ENCODE peak calls at places on chromosomes 7 and 10, in ten cellular contexts. T is neural progenitor cell, Y is neuronal stem cell, F is fibroblast of lung, X is astrocyte, R is GM12878, D is IMR-90, Z is trophoblast cell, U is GM23248, I is PC-3. C is an unnamed sample.

GRCh38 chr7:127667017-127667670 is 15.2 kb downstream of the SND1 start:
- DNase-seq in T (no peak), I (peak; percentile 88), U (peak; percentile 87), X (peak; percentile 63), Z (no peak), Y (no peak), F (peak; percentile 70), R (no peak), D (peak; percentile 86), C (no peak)

GRCh38 chr7:3056713-3057388 is 13.2 kb upstream of the CARD11 start:
- DNase-seq in U (no peak), T (no peak), X (no peak), Y (no peak), Z (no peak), R (no peak), I (no peak), F (no peak), D (no peak), C (no peak)

GRCh38 chr10:17257466-17258321 is 29.7 kb downstream of the VIM start:
- DNase-seq in U (peak; percentile 87), X (peak; percentile 58), T (peak; percentile 81), F (peak; percentile 67), Z (peak; percentile 38), D (peak; percentile 78), I (peak; percentile 63), Y (peak; percentile 67), R (peak; percentile 16), C (peak; percentile 55)

GRCh38 chr7:93226310-93226709 is at the start of gene HEPACAM2:
- DNase-seq in I (no peak), Z (no peak), T (no peak), X (no peak), F (no peak), U (no peak), D (no peak), Y (no peak), R (no peak), C (no peak)

GRCh38 chr10:89668391-89669180 is 23.5 kb upstream of the PANK1 start:
- DNase-seq in T (no peak), R (no peak), F (no peak), D (no peak), U (no peak), Z (no peak), Y (no peak), I (peak; percentile 6), X (no peak), C (no peak)

GRCh38 chr10:122632031-122632430 is 67.6 kb downstream of the C10orf120 start:
- DNase-seq in I (no peak), Z (no peak), D (no peak), Y (no peak), T (no peak), F (no peak), R (no peak), U (no peak), X (no peak), C (peak; percentile 57)

GRCh38 chr7:44638611-44639557 is 32.5 kb downstream of the OGDH start:
- DNase-seq in F (peak; percentile 75), R (peak; percentile 80), Z (no peak), Y (no peak), X (peak; percentile 61), T (no peak), I (peak; percentile 82), D (peak; percentile 75), U (peak; percentile 81), C (peak; percentile 67)

GRCh38 chr10:8138471-8138870 is 84.0 kb downstream of the GATA3 start:
- DNase-seq in T (no peak), U (peak; percentile 20), Z (no peak), I (peak; percentile 68), D (peak; percentile 10), R (no peak), X (peak; percentile 80), F (peak; percentile 85), Y (no peak), C (no peak)

GRCh38 chr7:157955383-157955999 is 618.7 kb downstream of the DNAJB6 start:
- DNase-seq in U (no peak), T (peak; percentile 67), F (no peak), X (no peak), D (no peak), Y (no peak), Z (no peak), I (peak; percentile 12), R (no peak), C (no peak)

GRCh38 chr7:44220732-44221131 is 20.0 kb downstream of the YKT6 start:
- DNase-seq in Z (no peak), D (no peak), F (no peak), R (no peak), X (no peak), Y (no peak), I (no peak), U (no peak), T (no peak), C (peak; percentile 44)

GRCh38 chr7:142645777-142646176 is 103.5 kb upstream of the PRSS1 start:
- DNase-seq in Y (no peak), T (peak; percentile 23), R (no peak), I (no peak), X (no peak), D (no peak), F (no peak), Z (no peak), U (peak; percentile 10), C (peak; percentile 57)

GRCh38 chr7:72176875-72177274 is 235.3 kb downstream of the CALN1 start:
- DNase-seq in T (no peak), Z (no peak), Y (no peak), X (no peak), U (no peak), R (no peak), D (no peak), I (no peak), F (no peak), C (no peak)

GRCh38 chr10:86667421-86668181 is 710 bp upstream of the LDB3 start:
- DNase-seq in D (no peak), X (no peak), Y (no peak), F (no peak), R (no peak), T (no peak), U (no peak), I (no peak), Z (no peak), C (no peak)
- H3K4me2 ChIP-seq in D (peak overlapping the region; percentile 3), X (peak overlapping the region; percentile 75), Y (no peak overlapping the region), F (no peak overlapping the region), R (no peak overlapping the region), T (no peak overlapping the region), U (no peak overlapping the region), I (peak overlapping the region; percentile 71), Z (no peak overlapping the region), C (peak overlapping the region; percentile 63)

DNA sequence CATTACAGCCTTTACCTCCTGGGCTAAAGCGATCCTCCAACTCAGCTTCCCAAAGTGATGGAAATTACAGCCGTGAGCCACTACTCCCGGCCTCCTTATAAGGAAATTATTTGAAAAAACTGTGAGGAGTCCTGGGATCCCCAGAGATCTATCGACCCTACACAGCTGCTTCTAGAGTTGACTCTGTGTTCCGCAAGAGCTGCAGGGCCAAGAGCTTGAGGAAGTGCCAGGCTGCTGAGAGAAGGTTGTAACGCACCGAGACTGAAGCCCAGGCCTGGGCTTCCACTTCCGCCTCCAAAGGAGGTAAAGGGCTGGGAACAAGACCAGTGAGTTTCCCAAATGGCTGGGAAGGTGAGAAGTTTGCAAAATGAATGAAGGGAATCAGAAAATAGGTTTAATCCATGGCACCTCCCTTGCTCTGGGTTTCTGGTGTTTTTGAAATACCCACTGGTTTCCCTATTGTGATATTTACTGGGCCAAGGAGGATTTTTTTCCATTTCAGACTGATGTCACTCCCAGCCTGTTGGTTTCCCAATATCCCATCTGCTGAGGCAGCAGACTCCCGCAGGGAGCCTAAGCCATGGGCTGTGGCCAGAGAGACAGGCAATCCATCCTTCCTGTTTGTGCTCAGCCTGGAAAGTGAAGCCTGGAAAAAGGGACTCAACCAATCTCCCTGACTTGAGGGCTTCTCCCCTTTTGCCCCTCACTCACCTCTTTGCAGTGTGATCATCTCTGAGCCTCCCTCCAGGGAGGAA is 22.9 kb downstream of the FAM107B start:
- DNase-seq in F (no peak), R (no peak), X (no peak), T (no peak), Y (no peak), D (peak; percentile 26), U (peak; percentile 48), I (no peak), Z (no peak), C (no peak)
- H3K4me2 ChIP-seq in F (no peak overlapping the region), R (no peak overlapping the region), X (no peak overlapping the region), T (no peak overlapping the region), Y (no peak overlapping the region), D (no peak overlapping the region), U (no peak overlapping the region), I (no peak overlapping the region), Z (no peak overlapping the region), C (no peak overlapping the region)

GRCh38 chr10:95336702-95337101 is 45.9 kb upstream of the PDLIM1 start:
- DNase-seq in F (no peak), U (no peak), T (no peak), D (no peak), R (no peak), Z (no peak), Y (no peak), I (no peak), X (no peak), C (no peak)

GRCh38 chr10:95335933-95336699 is 45.3 kb upstream of the PDLIM1 start:
- DNase-seq in Z (no peak), D (no peak), R (no peak), U (no peak), Y (no peak), F (no peak), I (no peak), T (no peak), X (no peak), C (no peak)

GRCh38 chr10:95332666-95333249 is 42.0 kb upstream of the PDLIM1 start:
- DNase-seq in Z (no peak), X (no peak), I (no peak), Y (no peak), U (no peak), T (no peak), F (no peak), R (no peak), D (no peak), C (no peak)

GRCh38 chr10:95333997-95334792 is 43.4 kb upstream of the PDLIM1 start:
- DNase-seq in T (no peak), F (peak; percentile 93), U (peak; percentile 92), I (peak; percentile 94), D (peak; percentile 98), X (peak; percentile 92), Z (peak; percentile 8), Y (no peak), R (no peak), C (no peak)

GRCh38 chr10:95334793-95335120 is 44.0 kb upstream of the PDLIM1 start:
- DNase-seq in Y (no peak), F (no peak), R (no peak), U (no peak), D (no peak), X (no peak), T (no peak), Z (no peak), I (no peak), C (no peak)
- H3K4me2 ChIP-seq in Y (no peak overlapping the region), F (peak overlapping the region; percentile 72), R (no peak overlapping the region), U (peak overlapping the region; percentile 70), D (peak overlapping the region; percentile 62), X (peak overlapping the region; percentile 61), T (no peak overlapping the region), Z (no peak overlapping the region), I (peak overlapping the region; percentile 57), C (peak overlapping the region; percentile 39)

DNA sequence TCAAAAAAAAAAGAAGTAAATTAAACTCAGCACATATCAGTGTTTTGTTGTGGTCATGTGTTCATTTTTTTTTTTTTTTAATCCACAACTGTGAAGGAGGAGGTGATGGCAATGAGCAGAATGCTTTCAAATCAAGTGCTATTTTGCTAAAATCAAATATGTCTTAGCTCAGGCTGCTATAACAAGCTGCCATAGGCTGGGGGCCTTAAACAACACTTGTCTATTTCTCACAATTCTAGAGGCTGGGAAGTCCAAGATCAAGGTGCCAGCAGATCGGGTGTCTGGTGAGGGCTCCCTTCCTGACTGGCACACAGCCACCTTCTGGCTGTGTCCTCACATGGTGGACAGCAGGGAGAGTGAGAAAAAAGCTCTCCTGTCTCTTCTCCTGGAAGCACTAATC is 203.9 kb downstream of the FAM107B start:
- DNase-seq in Z (no peak), T (no peak), R (no peak), Y (no peak), F (no peak), I (no peak), X (no peak), D (no peak), U (no peak), C (no peak)
- H3K4me2 ChIP-seq in Z (no peak overlapping the region), T (no peak overlapping the region), R (no peak overlapping the region), Y (no peak overlapping the region), F (no peak overlapping the region), I (no peak overlapping the region), X (no peak overlapping the region), D (no peak overlapping the region), U (no peak overlapping the region), C (no peak overlapping the region)